ENCODE peak calls at places on chromosomes 2 and 18, in nine cellular contexts. One of them, this sample, is unnamed. For H3K4me1, the result is how much of the 10 kb centered on the place peaks cover.

GRCh38 chr2:86065512-86065911 is 40.2 kb downstream of the POLR1A start:
- DNase-seq in NT2/D1: no peak
- DNase-seq in endothelial cell of umbilical vein: no peak
- DNase-seq in sigmoid colon: no peak
- DNase-seq in right cardiac atrium: no peak
- DNase-seq in psoas muscle: no peak
- DNase-seq in heart left ventricle: no peak
- DNase-seq in A673: no peak
- DNase-seq in neural progenitor cell: no peak
- DNase-seq in this sample: no peak

GRCh38 chr2:98504386-98505109 is 59.9 kb downstream of the INPP4A start:
- DNase-seq in right cardiac atrium: peak
- DNase-seq in endothelial cell of umbilical vein: peak
- DNase-seq in NT2/D1: no peak
- DNase-seq in A673: no peak
- DNase-seq in sigmoid colon: peak
- DNase-seq in psoas muscle: no peak
- DNase-seq in heart left ventricle: peak
- DNase-seq in neural progenitor cell: no peak
- DNase-seq in this sample: no peak

GRCh38 chr2:83368916-83369315 is 1090.2 kb downstream of the SUCLG1 start:
- DNase-seq in A673: no peak
- DNase-seq in neural progenitor cell: no peak
- DNase-seq in heart left ventricle: no peak
- DNase-seq in sigmoid colon: no peak
- DNase-seq in NT2/D1: no peak
- DNase-seq in endothelial cell of umbilical vein: peak
- DNase-seq in right cardiac atrium: no peak
- DNase-seq in psoas muscle: no peak
- DNase-seq in this sample: no peak

GRCh38 chr18:54392621-54393023 is 34.9 kb downstream of the C18orf54 start:
- DNase-seq in A673: peak
- DNase-seq in heart left ventricle: no peak
- DNase-seq in neural progenitor cell: peak
- DNase-seq in NT2/D1: peak
- DNase-seq in endothelial cell of umbilical vein: peak
- DNase-seq in psoas muscle: no peak
- DNase-seq in right cardiac atrium: no peak
- DNase-seq in sigmoid colon: no peak
- DNase-seq in this sample: no peak

GRCh38 chr2:144217853-144218633 is 301.9 kb downstream of the ZEB2 start:
- DNase-seq in sigmoid colon: no peak
- DNase-seq in A673: no peak
- DNase-seq in psoas muscle: no peak
- DNase-seq in endothelial cell of umbilical vein: no peak
- DNase-seq in right cardiac atrium: no peak
- DNase-seq in NT2/D1: no peak
- DNase-seq in neural progenitor cell: no peak
- DNase-seq in heart left ventricle: no peak
- DNase-seq in this sample: no peak

GRCh38 chr2:219362524-219363164 is 25.1 kb downstream of the DNPEP start:
- DNase-seq in psoas muscle: peak
- DNase-seq in sigmoid colon: peak
- DNase-seq in heart left ventricle: peak
- DNase-seq in NT2/D1: no peak
- DNase-seq in endothelial cell of umbilical vein: peak
- DNase-seq in A673: peak
- DNase-seq in right cardiac atrium: peak
- DNase-seq in neural progenitor cell: no peak
- DNase-seq in this sample: no peak

GRCh38 chr2:29047083-29047840 is 27.1 kb downstream of the PCARE start:
- DNase-seq in sigmoid colon: peak
- DNase-seq in neural progenitor cell: no peak
- DNase-seq in heart left ventricle: no peak
- DNase-seq in psoas muscle: no peak
- DNase-seq in NT2/D1: no peak
- DNase-seq in right cardiac atrium: no peak
- DNase-seq in A673: no peak
- DNase-seq in endothelial cell of umbilical vein: no peak
- DNase-seq in this sample: no peak

GRCh38 chr2:18238231-18238630 is 322.2 kb downstream of the RDH14 start:
- DNase-seq in right cardiac atrium: no peak
- DNase-seq in neural progenitor cell: peak
- DNase-seq in endothelial cell of umbilical vein: no peak
- DNase-seq in psoas muscle: no peak
- DNase-seq in sigmoid colon: no peak
- DNase-seq in NT2/D1: no peak
- DNase-seq in A673: no peak
- DNase-seq in heart left ventricle: no peak
- DNase-seq in this sample: no peak

GRCh38 chr2:128308889-128309288 is 9.8 kb downstream of the HS6ST1 start:
- DNase-seq in neural progenitor cell: no peak
- DNase-seq in heart left ventricle: no peak
- DNase-seq in right cardiac atrium: no peak
- DNase-seq in sigmoid colon: no peak
- DNase-seq in psoas muscle: no peak
- DNase-seq in endothelial cell of umbilical vein: no peak
- DNase-seq in A673: no peak
- DNase-seq in NT2/D1: no peak
- DNase-seq in this sample: no peak

GRCh38 chr2:190781604-190782198 is 98.9 kb upstream of the GLS start:
- DNase-seq in NT2/D1: peak
- DNase-seq in heart left ventricle: no peak
- DNase-seq in neural progenitor cell: peak
- DNase-seq in endothelial cell of umbilical vein: peak
- DNase-seq in sigmoid colon: peak
- DNase-seq in right cardiac atrium: no peak
- DNase-seq in psoas muscle: no peak
- DNase-seq in A673: peak
- DNase-seq in this sample: no peak

GRCh38 chr2:240997141-240997855 is 1.1 kb upstream of the SNED1 start:
- DNase-seq in right cardiac atrium: peak
- DNase-seq in heart left ventricle: peak
- DNase-seq in neural progenitor cell: no peak
- DNase-seq in psoas muscle: peak
- DNase-seq in A673: no peak
- DNase-seq in endothelial cell of umbilical vein: peak
- DNase-seq in sigmoid colon: peak
- DNase-seq in NT2/D1: no peak
- DNase-seq in this sample: no peak

GRCh38 chr2:141709756-141710155 is 421.1 kb downstream of the LRP1B start:
- DNase-seq in neural progenitor cell: no peak
- DNase-seq in NT2/D1: no peak
- DNase-seq in A673: no peak
- DNase-seq in sigmoid colon: no peak
- DNase-seq in heart left ventricle: no peak
- DNase-seq in endothelial cell of umbilical vein: no peak
- DNase-seq in psoas muscle: no peak
- DNase-seq in right cardiac atrium: no peak
- DNase-seq in this sample: no peak

GRCh38 chr2:159439421-159439820 is 152.9 kb upstream of the WDSUB1 start:
- DNase-seq in neural progenitor cell: no peak
- DNase-seq in NT2/D1: no peak
- DNase-seq in A673: no peak
- DNase-seq in sigmoid colon: no peak
- DNase-seq in endothelial cell of umbilical vein: no peak
- DNase-seq in psoas muscle: no peak
- DNase-seq in right cardiac atrium: no peak
- DNase-seq in heart left ventricle: no peak
- DNase-seq in this sample: no peak
- H3K4me1 ChIP-seq in neural progenitor cell: under half
- H3K4me1 ChIP-seq in NT2/D1: under half
- H3K4me1 ChIP-seq in A673: under half
- H3K4me1 ChIP-seq in sigmoid colon: under half
- H3K4me1 ChIP-seq in endothelial cell of umbilical vein: under half
- H3K4me1 ChIP-seq in psoas muscle: under half
- H3K4me1 ChIP-seq in right cardiac atrium: under half
- H3K4me1 ChIP-seq in heart left ventricle: under half
- H3K4me1 ChIP-seq in this sample: under half

DNA sequence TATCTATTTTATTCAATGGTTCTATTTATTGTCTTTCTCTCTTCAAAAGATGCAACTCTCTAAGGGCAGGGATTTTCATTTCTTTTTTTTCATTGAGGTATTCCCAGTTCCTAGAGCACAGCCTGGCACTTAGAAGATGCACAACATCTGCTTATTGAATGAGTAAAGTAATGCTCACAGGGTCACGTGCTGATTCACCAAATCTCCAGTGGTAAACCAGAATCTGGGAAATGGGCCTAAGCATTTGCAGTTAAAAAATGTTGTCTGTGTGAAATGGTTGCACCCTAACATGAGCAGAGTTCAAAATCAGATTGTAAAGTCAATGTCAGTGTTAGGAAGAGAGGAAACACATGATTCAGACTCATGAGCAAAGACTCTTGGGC is 15.8 kb downstream of the SLC8A1 start:
- DNase-seq in NT2/D1: no peak
- DNase-seq in neural progenitor cell: no peak
- DNase-seq in psoas muscle: no peak
- DNase-seq in right cardiac atrium: no peak
- DNase-seq in sigmoid colon: no peak
- DNase-seq in endothelial cell of umbilical vein: no peak
- DNase-seq in heart left ventricle: no peak
- DNase-seq in A673: no peak
- DNase-seq in this sample: no peak
- H3K4me1 ChIP-seq in NT2/D1: under half
- H3K4me1 ChIP-seq in neural progenitor cell: under half
- H3K4me1 ChIP-seq in psoas muscle: under half
- H3K4me1 ChIP-seq in right cardiac atrium: under half
- H3K4me1 ChIP-seq in sigmoid colon: half or more
- H3K4me1 ChIP-seq in endothelial cell of umbilical vein: under half
- H3K4me1 ChIP-seq in heart left ventricle: under half
- H3K4me1 ChIP-seq in A673: under half
- H3K4me1 ChIP-seq in this sample: under half

DNA sequence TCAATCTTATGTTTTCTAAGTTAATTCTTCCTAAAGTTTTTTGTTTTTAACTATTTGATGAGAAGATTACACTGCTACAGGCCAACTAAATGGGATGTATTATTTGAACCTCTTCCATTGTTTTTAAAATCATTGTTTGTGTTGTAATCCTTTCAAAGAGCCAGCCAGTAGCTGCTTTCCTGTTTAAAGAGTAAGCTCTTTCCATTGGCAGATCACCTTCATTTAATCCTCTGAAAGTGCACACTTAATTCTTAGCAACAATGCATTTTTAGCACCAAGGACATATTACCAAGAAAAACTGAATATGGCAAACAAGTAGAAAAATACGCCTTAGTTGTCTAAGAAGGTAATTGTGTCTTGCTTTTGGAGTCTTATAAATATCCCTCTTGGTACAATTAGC is 54.0 kb downstream of the MEIS1 start:
- DNase-seq in heart left ventricle: no peak
- DNase-seq in endothelial cell of umbilical vein: peak
- DNase-seq in neural progenitor cell: peak
- DNase-seq in NT2/D1: no peak
- DNase-seq in A673: no peak
- DNase-seq in right cardiac atrium: no peak
- DNase-seq in psoas muscle: no peak
- DNase-seq in sigmoid colon: no peak
- DNase-seq in this sample: no peak
- H3K4me1 ChIP-seq in heart left ventricle: under half
- H3K4me1 ChIP-seq in endothelial cell of umbilical vein: under half
- H3K4me1 ChIP-seq in neural progenitor cell: under half
- H3K4me1 ChIP-seq in NT2/D1: under half
- H3K4me1 ChIP-seq in A673: under half
- H3K4me1 ChIP-seq in right cardiac atrium: under half
- H3K4me1 ChIP-seq in psoas muscle: under half
- H3K4me1 ChIP-seq in sigmoid colon: half or more
- H3K4me1 ChIP-seq in this sample: under half

DNA sequence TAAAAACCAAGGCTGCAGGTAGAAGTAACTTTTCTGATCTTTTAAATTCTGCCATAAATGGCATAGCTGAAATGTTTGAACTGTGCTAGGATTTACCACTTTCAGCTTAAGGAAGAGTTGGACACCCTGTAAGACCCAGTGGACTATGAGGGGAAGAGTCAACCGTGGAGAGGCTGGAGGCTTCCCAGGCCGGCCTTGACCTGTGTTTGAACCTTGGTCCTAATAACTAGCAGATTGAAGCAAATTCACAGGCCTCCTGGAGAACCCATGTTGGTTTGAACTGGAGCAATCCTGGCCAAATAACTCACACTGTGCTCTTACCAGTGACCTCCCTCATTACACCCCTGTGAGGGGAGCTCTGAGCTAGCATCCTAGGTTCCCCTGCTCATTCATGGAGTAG is 87.2 kb upstream of the ALPP start:
- DNase-seq in endothelial cell of umbilical vein: no peak
- DNase-seq in heart left ventricle: no peak
- DNase-seq in psoas muscle: no peak
- DNase-seq in sigmoid colon: no peak
- DNase-seq in right cardiac atrium: no peak
- DNase-seq in neural progenitor cell: no peak
- DNase-seq in NT2/D1: no peak
- DNase-seq in A673: no peak
- DNase-seq in this sample: no peak
- H3K4me1 ChIP-seq in endothelial cell of umbilical vein: under half
- H3K4me1 ChIP-seq in heart left ventricle: under half
- H3K4me1 ChIP-seq in psoas muscle: under half
- H3K4me1 ChIP-seq in sigmoid colon: under half
- H3K4me1 ChIP-seq in right cardiac atrium: under half
- H3K4me1 ChIP-seq in neural progenitor cell: under half
- H3K4me1 ChIP-seq in NT2/D1: under half
- H3K4me1 ChIP-seq in A673: under half
- H3K4me1 ChIP-seq in this sample: under half

This sample was measured in thoracic aorta.